ENCODE peak calls at places on chromosomes 5 and 9, in five cellular contexts. One of them, this sample, is unnamed.
A peak's percentile ranks its signal among the peaks of the same experiment; 100 is the strongest.

GRCh38 chr5:16897284-16897704 is 38.8 kb downstream of the MYO10 start:
- DNase-seq in PC-9: peak; percentile 53
- DNase-seq in HFFc6: no peak
- DNase-seq in GM13977: no peak
- DNase-seq in nephron progenitor cell: no peak
- DNase-seq in this sample: no peak

GRCh38 chr5:10162468-10162867 is 87.2 kb downstream of the ATPSCKMT start:
- DNase-seq in PC-9: no peak
- DNase-seq in HFFc6: no peak
- DNase-seq in GM13977: no peak
- DNase-seq in nephron progenitor cell: no peak
- DNase-seq in this sample: no peak

GRCh38 chr9:20040991-20041606 is 252.3 kb upstream of the SLC24A2 start:
- DNase-seq in PC-9: no peak
- DNase-seq in HFFc6: no peak
- DNase-seq in GM13977: no peak
- DNase-seq in nephron progenitor cell: no peak
- DNase-seq in this sample: no peak

GRCh38 chr5:13739462-13739861 is 205.0 kb downstream of the DNAH5 start:
- DNase-seq in PC-9: no peak
- DNase-seq in HFFc6: no peak
- DNase-seq in GM13977: no peak
- DNase-seq in nephron progenitor cell: no peak
- DNase-seq in this sample: no peak

GRCh38 chr5:65078331-65078730 is 309.6 kb downstream of the CWC27 start:
- DNase-seq in PC-9: no peak
- DNase-seq in HFFc6: no peak
- DNase-seq in GM13977: no peak
- DNase-seq in nephron progenitor cell: no peak
- DNase-seq in this sample: no peak

GRCh38 chr9:95726756-95727155 is 148.7 kb upstream of the ERCC6L2 start:
- DNase-seq in PC-9: no peak
- DNase-seq in HFFc6: peak; percentile 65
- DNase-seq in GM13977: peak; percentile 72
- DNase-seq in nephron progenitor cell: no peak
- DNase-seq in this sample: peak; percentile 46

GRCh38 chr5:181281077-181281983 is 20.4 kb upstream of the TRIM52 start:
- DNase-seq in PC-9: no peak
- DNase-seq in HFFc6: no peak
- DNase-seq in GM13977: no peak
- DNase-seq in nephron progenitor cell: peak; percentile 81
- DNase-seq in this sample: no peak

GRCh38 chr5:170451764-170452365 is 52.0 kb upstream of the KCNIP1 start:
- DNase-seq in PC-9: no peak
- DNase-seq in HFFc6: peak; percentile 7
- DNase-seq in GM13977: no peak
- DNase-seq in nephron progenitor cell: no peak
- DNase-seq in this sample: no peak

GRCh38 chr9:85600675-85601263 is 141.0 kb downstream of the AGTPBP1 start:
- DNase-seq in PC-9: no peak
- DNase-seq in HFFc6: no peak
- DNase-seq in GM13977: no peak
- DNase-seq in nephron progenitor cell: no peak
- DNase-seq in this sample: no peak

DNA sequence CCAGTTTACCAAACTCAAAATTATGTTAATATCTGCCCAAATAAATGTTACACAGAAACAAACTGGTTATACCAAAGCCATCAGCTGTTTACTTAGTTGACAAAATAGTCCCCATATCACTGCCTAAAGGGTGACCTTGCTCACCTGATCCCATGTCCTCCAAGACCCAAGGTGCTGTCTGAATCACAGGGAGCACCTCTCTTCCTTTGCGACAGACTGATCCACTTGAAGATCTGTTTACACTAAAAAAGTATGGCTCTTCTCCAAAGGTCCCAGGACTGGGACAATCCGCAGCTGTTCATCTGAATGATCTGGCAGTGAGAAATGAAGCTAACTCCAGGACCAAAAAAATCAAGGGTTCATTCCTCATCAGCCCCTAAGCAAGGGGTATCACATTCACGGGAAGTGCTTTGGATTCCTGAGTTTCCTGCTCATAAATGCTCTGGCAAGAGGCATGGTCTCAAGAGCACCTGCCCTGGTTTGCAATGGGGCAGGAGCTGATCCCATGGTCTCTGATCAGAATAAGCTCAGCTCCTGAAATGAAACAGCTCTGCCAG is 5.0 kb downstream of the PRUNE2 start:
- DNase-seq in PC-9: no peak
- DNase-seq in HFFc6: no peak
- DNase-seq in GM13977: no peak
- DNase-seq in nephron progenitor cell: no peak
- DNase-seq in this sample: no peak
- TF ChIP-seq CTCF in PC-9: no peak
- TF ChIP-seq CTCF in HFFc6: no peak
- TF ChIP-seq CTCF in GM13977: no peak
- TF ChIP-seq CTCF in nephron progenitor cell: no peak
- TF ChIP-seq CTCF in this sample: no peak

GRCh38 chr5:100518377-100518776 is 16.8 kb upstream of the FAM174A start:
- DNase-seq in PC-9: no peak
- DNase-seq in HFFc6: no peak
- DNase-seq in GM13977: no peak
- DNase-seq in nephron progenitor cell: no peak
- DNase-seq in this sample: no peak

GRCh38 chr5:100517301-100517974 is 17.7 kb upstream of the FAM174A start:
- DNase-seq in PC-9: peak; percentile 59
- DNase-seq in HFFc6: no peak
- DNase-seq in GM13977: no peak
- DNase-seq in nephron progenitor cell: no peak
- DNase-seq in this sample: no peak

GRCh38 chr5:100519075-100519474 is 16.1 kb upstream of the FAM174A start:
- DNase-seq in PC-9: no peak
- DNase-seq in HFFc6: no peak
- DNase-seq in GM13977: no peak
- DNase-seq in nephron progenitor cell: no peak
- DNase-seq in this sample: no peak

GRCh38 chr5:100516285-100516684 is 18.9 kb upstream of the FAM174A start:
- DNase-seq in PC-9: no peak
- DNase-seq in HFFc6: no peak
- DNase-seq in GM13977: no peak
- DNase-seq in nephron progenitor cell: no peak
- DNase-seq in this sample: no peak

DNA sequence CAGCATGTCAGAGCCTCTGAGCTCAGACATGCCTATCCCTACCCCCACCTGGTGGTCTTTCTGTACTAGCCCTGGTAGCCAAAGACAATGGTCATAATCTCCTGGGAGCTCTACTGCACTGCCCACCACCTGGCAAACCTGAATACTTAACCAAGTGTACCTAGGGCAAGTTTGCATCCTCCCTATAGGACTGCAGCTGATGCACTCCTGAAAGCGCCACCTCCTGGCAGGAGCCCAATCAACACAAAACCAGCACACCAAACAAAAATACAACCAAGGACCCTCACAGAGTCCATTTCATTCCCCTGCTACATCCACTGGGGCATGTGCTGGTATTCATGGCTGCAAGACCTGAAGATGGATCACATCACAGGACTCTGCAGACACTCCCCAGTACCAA is 14.8 kb upstream of the FAM174A start:
- DNase-seq in PC-9: no peak
- DNase-seq in HFFc6: no peak
- DNase-seq in GM13977: no peak
- DNase-seq in nephron progenitor cell: no peak
- DNase-seq in this sample: no peak
- TF ChIP-seq CTCF in PC-9: no peak
- TF ChIP-seq CTCF in HFFc6: no peak
- TF ChIP-seq CTCF in GM13977: no peak
- TF ChIP-seq CTCF in nephron progenitor cell: no peak
- TF ChIP-seq CTCF in this sample: no peak

GRCh38 chr9:1869843-1870242 is 145.3 kb upstream of the SMARCA2 start:
- DNase-seq in PC-9: peak; percentile 1
- DNase-seq in HFFc6: no peak
- DNase-seq in GM13977: peak; percentile 27
- DNase-seq in nephron progenitor cell: peak; percentile 39
- DNase-seq in this sample: no peak
- TF ChIP-seq CTCF in PC-9: peak; percentile 46
- TF ChIP-seq CTCF in HFFc6: peak; percentile 50
- TF ChIP-seq CTCF in GM13977: peak; percentile 63
- TF ChIP-seq CTCF in nephron progenitor cell: peak; percentile 46
- TF ChIP-seq CTCF in this sample: peak; percentile 67

GRCh38 chr5:36507332-36507952 is 99.0 kb upstream of the SLC1A3 start:
- DNase-seq in PC-9: peak; percentile 74
- DNase-seq in HFFc6: peak; percentile 57
- DNase-seq in GM13977: peak; percentile 65
- DNase-seq in nephron progenitor cell: peak; percentile 80
- DNase-seq in this sample: peak; percentile 65
- TF ChIP-seq CTCF in PC-9: peak; percentile 98
- TF ChIP-seq CTCF in HFFc6: peak; percentile 97
- TF ChIP-seq CTCF in GM13977: peak; percentile 77
- TF ChIP-seq CTCF in nephron progenitor cell: peak; percentile 82
- TF ChIP-seq CTCF in this sample: peak; percentile 85

DNA sequence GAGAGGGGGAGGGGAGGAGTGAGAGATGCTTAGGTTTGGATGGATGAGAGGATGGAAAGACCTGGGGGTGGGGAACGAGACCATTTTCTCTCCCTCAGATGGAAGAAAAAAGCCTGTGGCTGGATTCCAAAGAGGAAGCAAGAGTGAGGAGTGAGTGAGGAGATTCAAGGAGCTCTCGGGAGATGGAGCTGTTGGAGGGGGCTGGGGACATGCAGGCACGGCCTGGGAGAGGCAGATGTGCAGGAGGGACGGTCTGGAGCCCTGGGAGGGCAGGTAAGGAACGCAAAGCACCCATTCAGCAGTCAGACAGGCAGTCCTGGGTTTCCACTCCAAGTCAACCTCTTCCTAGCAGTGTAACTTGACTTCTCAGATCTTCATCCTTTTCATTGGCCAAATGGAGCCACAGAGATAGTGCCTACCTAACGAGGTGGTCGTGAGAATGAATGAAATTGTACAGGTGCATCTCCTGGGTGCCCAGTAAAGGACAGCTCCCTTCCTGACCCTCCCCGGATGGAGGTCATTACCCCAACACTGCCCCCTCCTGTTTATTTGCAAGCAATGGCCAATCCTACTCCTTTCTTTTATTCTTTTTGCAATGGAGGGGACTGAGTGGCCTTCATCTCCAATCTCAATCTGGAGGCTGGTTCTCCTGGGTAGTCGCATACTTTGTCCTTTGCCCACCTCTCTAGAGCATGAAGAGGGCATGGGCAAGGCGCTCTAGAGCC is 52.2 kb downstream of the PCDH1 start:
- DNase-seq in PC-9: no peak
- DNase-seq in HFFc6: no peak
- DNase-seq in GM13977: peak; percentile 56
- DNase-seq in nephron progenitor cell: no peak
- DNase-seq in this sample: peak; percentile 60
- TF ChIP-seq CTCF in PC-9: peak; percentile 59
- TF ChIP-seq CTCF in HFFc6: peak; percentile 65
- TF ChIP-seq CTCF in GM13977: peak; percentile 49
- TF ChIP-seq CTCF in nephron progenitor cell: peak; percentile 35
- TF ChIP-seq CTCF in this sample: peak; percentile 29

GRCh38 chr9:129617167-129617566 is 3.7 kb downstream of the C9orf50 start:
- DNase-seq in PC-9: peak; percentile 71
- DNase-seq in HFFc6: peak; percentile 87
- DNase-seq in GM13977: no peak
- DNase-seq in nephron progenitor cell: no peak
- DNase-seq in this sample: no peak
- TF ChIP-seq CTCF in PC-9: peak; percentile 72
- TF ChIP-seq CTCF in HFFc6: peak; percentile 76
- TF ChIP-seq CTCF in GM13977: peak; percentile 49
- TF ChIP-seq CTCF in nephron progenitor cell: peak; percentile 55
- TF ChIP-seq CTCF in this sample: peak; percentile 38

This sample was measured in GM10248.